ENCODE peak calls at places on chromosomes 4 and X, in eight cellular contexts. P is BE2C, Q is suprapubic skin, K is GM23338, C is Peyer's patch, U is lower leg skin, T is tibial artery, S is endothelial cell of umbilical vein. V is an unnamed sample.

GRCh38 chrX:123184199-123184857 is at the start of gene GRIA3:
- DNase-seq in P (no peak), Q (no peak), K (peak), C (no peak), U (no peak), T (peak), S (no peak), V (no peak)

GRCh38 chrX:129649268-129650182 is 5.2 kb downstream of the APLN start:
- DNase-seq in P (no peak), Q (no peak), K (no peak), C (no peak), U (peak), T (no peak), S (no peak), V (no peak)

GRCh38 chr4:65023877-65024670 is 614.8 kb upstream of the TECRL start:
- DNase-seq in P (peak), Q (no peak), K (peak), C (no peak), U (no peak), T (no peak), S (no peak), V (no peak)

GRCh38 chr4:124610214-124610613 is 102.3 kb downstream of the ANKRD50 start:
- DNase-seq in P (no peak), Q (no peak), K (peak), C (no peak), U (no peak), T (no peak), S (no peak), V (no peak)

GRCh38 chr4:70992354-70992753 is 1.1 kb upstream of the DCK start:
- DNase-seq in P (no peak), Q (no peak), K (peak), C (no peak), U (no peak), T (no peak), S (no peak), V (no peak)

GRCh38 chr4:65670331-65671031 is at the start of gene EPHA5:
- DNase-seq in P (peak), Q (peak), K (peak), C (no peak), U (peak), T (peak), S (peak), V (no peak)

GRCh38 chr4:6278801-6279197 is 9.1 kb downstream of the WFS1 start:
- DNase-seq in P (peak), Q (no peak), K (no peak), C (peak), U (no peak), T (peak), S (peak), V (no peak)

GRCh38 chr4:121900132-121900983 is 30.1 kb upstream of the BBS7 start:
- DNase-seq in P (peak), Q (no peak), K (peak), C (no peak), U (no peak), T (no peak), S (peak), V (no peak)

GRCh38 chr4:53601251-53601764 is 10.0 kb upstream of the LNX1 start:
- DNase-seq in P (peak), Q (no peak), K (peak), C (no peak), U (no peak), T (no peak), S (peak), V (no peak)

GRCh38 chr4:106502106-106502699 is 133.6 kb upstream of the GIMD1 start:
- DNase-seq in P (peak), Q (no peak), K (peak), C (no peak), U (no peak), T (peak), S (peak), V (no peak)

GRCh38 chr4:87005690-87006461 is 71.1 kb downstream of the AFF1 start:
- DNase-seq in P (no peak), Q (no peak), K (peak), C (peak), U (no peak), T (no peak), S (peak), V (no peak)

GRCh38 chr4:182807841-182808548 is 109.2 kb downstream of the DCTD start:
- DNase-seq in P (no peak), Q (peak), K (peak), C (no peak), U (no peak), T (no peak), S (no peak), V (no peak)

GRCh38 chr4:182808673-182809416 is 108.3 kb downstream of the DCTD start:
- DNase-seq in P (no peak), Q (no peak), K (no peak), C (no peak), U (no peak), T (no peak), S (no peak), V (no peak)

GRCh38 chr4:182807346-182807745 is 109.8 kb downstream of the DCTD start:
- DNase-seq in P (peak), Q (no peak), K (peak), C (no peak), U (no peak), T (no peak), S (no peak), V (no peak)

GRCh38 chr4:182810103-182810605 is 107.0 kb downstream of the DCTD start:
- DNase-seq in P (no peak), Q (no peak), K (no peak), C (no peak), U (no peak), T (no peak), S (no peak), V (no peak)

GRCh38 chr4:182809417-182810102 is 107.6 kb downstream of the DCTD start:
- DNase-seq in P (no peak), Q (no peak), K (peak), C (no peak), U (no peak), T (no peak), S (no peak), V (no peak)
- TF ChIP-seq CTCF in P (peak), Q (no peak), K (peak), C (no peak), U (no peak), T (no peak), S (peak), V (peak)

DNA sequence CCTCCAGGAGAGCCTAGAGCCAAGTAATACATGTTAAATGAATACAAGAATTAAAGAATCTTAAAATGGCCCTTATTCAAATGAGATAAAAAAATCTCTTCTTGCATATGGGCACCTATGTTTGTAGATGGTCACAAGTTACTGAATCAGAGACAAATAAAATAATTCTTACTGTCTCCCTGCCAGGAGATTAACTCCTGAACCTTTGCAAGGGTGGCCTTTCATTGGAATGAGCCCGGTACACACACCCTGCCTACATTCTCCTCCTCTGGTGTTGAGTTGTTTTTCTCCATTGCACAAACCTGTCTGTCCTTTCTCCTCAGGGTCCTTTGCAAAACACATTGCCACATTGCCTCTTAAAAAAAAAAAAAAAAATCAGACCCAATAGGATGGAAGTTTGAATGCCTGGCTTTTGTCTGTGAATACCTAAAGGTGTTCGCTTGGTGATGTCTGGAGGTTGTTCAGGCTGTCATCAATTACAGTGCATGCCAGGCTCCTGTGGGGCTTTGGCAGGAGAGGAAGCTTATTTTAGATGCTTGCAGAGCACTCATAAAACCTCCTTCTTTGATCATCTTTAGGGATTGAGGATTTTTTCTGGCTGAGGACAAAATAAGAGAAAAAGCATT is 8.3 kb upstream of the TMEM154 start:
- DNase-seq in P (no peak), Q (no peak), K (no peak), C (no peak), U (no peak), T (no peak), S (no peak), V (no peak)
- TF ChIP-seq CTCF in P (no peak), Q (no peak), K (no peak), C (no peak), U (no peak), T (no peak), S (no peak), V (no peak)

DNA sequence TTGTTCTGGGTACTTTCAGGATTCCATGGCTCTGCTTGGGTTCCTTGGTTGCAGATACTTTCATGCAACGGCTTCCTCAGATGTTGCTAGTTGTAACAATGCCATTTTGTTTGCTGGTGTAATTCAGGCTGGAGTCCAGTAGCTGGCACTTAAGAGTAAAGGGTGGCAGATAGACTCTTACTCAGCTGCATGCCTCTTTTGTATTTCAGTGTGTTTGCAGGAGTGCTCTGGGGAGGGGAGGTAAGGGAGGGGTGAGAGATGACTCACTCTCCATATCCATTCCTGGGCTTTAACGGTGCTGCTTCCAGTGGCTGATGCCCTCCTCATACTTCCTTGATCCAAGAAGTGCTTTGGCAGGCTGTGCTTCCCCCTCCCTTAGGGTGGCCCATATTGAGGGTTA is 155.2 kb downstream of the ZNF330 start:
- DNase-seq in P (peak), Q (no peak), K (peak), C (no peak), U (no peak), T (no peak), S (peak), V (no peak)
- TF ChIP-seq CTCF in P (peak), Q (no peak), K (no peak), C (no peak), U (no peak), T (no peak), S (peak), V (no peak)

DNA sequence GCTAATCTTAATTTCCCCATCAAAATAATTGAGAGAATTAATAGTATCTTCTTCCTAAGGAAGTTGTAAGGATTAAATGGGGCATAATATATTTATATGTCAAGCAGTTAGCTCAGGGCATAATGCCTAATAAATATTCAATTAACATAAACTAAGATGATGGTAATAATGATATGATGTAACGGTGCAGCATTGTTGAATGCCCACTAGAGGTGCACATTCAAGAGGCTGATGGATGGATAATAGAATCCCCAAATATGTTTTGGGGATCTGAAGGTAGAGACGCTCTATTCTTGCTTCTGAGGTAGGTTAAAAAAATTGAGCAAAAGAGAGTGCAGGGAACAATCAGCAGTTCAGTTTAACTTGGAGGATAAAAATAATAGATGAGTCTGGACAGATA is 37.1 kb downstream of the ATOH1 start:
- DNase-seq in P (no peak), Q (no peak), K (no peak), C (no peak), U (no peak), T (no peak), S (no peak), V (no peak)
- TF ChIP-seq CTCF in P (no peak), Q (no peak), K (peak), C (no peak), U (no peak), T (no peak), S (no peak), V (no peak)

GRCh38 chrX:105706041-105706440 is 116.3 kb upstream of the NRK start:
- DNase-seq in P (no peak), Q (no peak), K (no peak), C (no peak), U (no peak), T (no peak), S (no peak), V (no peak)

GRCh38 chrX:105698386-105698785 is 124.0 kb upstream of the NRK start:
- DNase-seq in P (no peak), Q (no peak), K (no peak), C (no peak), U (no peak), T (no peak), S (no peak), V (no peak)

GRCh38 chrX:105703876-105704275 is 118.5 kb upstream of the NRK start:
- DNase-seq in P (no peak), Q (no peak), K (no peak), C (no peak), U (no peak), T (no peak), S (no peak), V (no peak)

GRCh38 chrX:105700316-105700715 is 122.0 kb upstream of the NRK start:
- DNase-seq in P (no peak), Q (no peak), K (peak), C (no peak), U (no peak), T (no peak), S (no peak), V (no peak)

GRCh38 chrX:105701310-105702052 is 120.9 kb upstream of the NRK start:
- DNase-seq in P (no peak), Q (no peak), K (peak), C (no peak), U (no peak), T (no peak), S (no peak), V (no peak)
- TF ChIP-seq CTCF in P (no peak), Q (no peak), K (peak), C (no peak), U (no peak), T (no peak), S (no peak), V (no peak)